ENCODE peak calls at places on chromosomes 5 and 9, in six cellular contexts. N, I, Y, J, R and Q are unnamed samples.

GRCh38 chr5:108255468-108255867 is 126.4 kb downstream of the FBXL17 start:
- DNase-seq in N (no peak), I (no peak), Y (no peak), J (no peak), R (no peak), Q (no peak)

GRCh38 chr9:4510546-4511322 is 20.5 kb downstream of the SLC1A1 start:
- DNase-seq in N (no peak), I (no peak), Y (no peak), J (no peak), R (no peak), Q (no peak)

GRCh38 chr9:7123743-7124142 is 366.0 kb downstream of the KDM4C start:
- DNase-seq in N (no peak), I (peak; percentile 26), Y (no peak), J (no peak), R (no peak), Q (no peak)

GRCh38 chr9:136769710-136770191 is 5.4 kb upstream of the LCN15 start:
- DNase-seq in N (peak; percentile 90), I (peak; percentile 50), Y (no peak), J (no peak), R (peak; percentile 96), Q (peak; percentile 67)

GRCh38 chr5:41747291-41747690 is 122.9 kb downstream of the OXCT1 start:
- DNase-seq in N (no peak), I (peak; percentile 35), Y (peak; percentile 67), J (peak; percentile 71), R (peak; percentile 11), Q (no peak)

GRCh38 chr9:134984372-134985240 is 66.9 kb upstream of the FCN1 start:
- DNase-seq in N (no peak), I (no peak), Y (no peak), J (no peak), R (peak; percentile 53), Q (no peak)

GRCh38 chr9:101018391-101018990 is 10.0 kb upstream of the PLPPR1 start:
- DNase-seq in N (no peak), I (no peak), Y (no peak), J (no peak), R (no peak), Q (no peak)

GRCh38 chr5:128081111-128081865 is 2.3 kb upstream of the SLC12A2 start:
- DNase-seq in N (no peak), I (peak; percentile 65), Y (no peak), J (no peak), R (peak; percentile 19), Q (no peak)

GRCh38 chr5:139458580-139459407 is 3.7 kb downstream of the ECSCR start:
- DNase-seq in N (no peak), I (peak; percentile 94), Y (peak; percentile 86), J (peak; percentile 88), R (no peak), Q (no peak)

GRCh38 chr5:146510528-146510927 is 5.5 kb downstream of the GPR151 start:
- DNase-seq in N (no peak), I (peak; percentile 70), Y (peak; percentile 3), J (peak; percentile 53), R (no peak), Q (no peak)

GRCh38 chr9:130607640-130608420 is 28.5 kb downstream of the FUBP3 start:
- DNase-seq in N (no peak), I (peak; percentile 56), Y (peak; percentile 35), J (peak; percentile 67), R (no peak), Q (no peak)

GRCh38 chr5:172450861-172451695 is 3.2 kb downstream of the SH3PXD2B start:
- DNase-seq in N (peak; percentile 83), I (peak; percentile 70), Y (no peak), J (no peak), R (peak; percentile 64), Q (peak; percentile 75)

GRCh38 chr9:17731308-17731707 is 152.4 kb downstream of the SH3GL2 start:
- DNase-seq in N (no peak), I (no peak), Y (no peak), J (no peak), R (no peak), Q (no peak)

GRCh38 chr9:111067472-111067871 is 29.2 kb upstream of the LPAR1 start:
- DNase-seq in N (no peak), I (peak; percentile 52), Y (no peak), J (no peak), R (peak; percentile 41), Q (no peak)

GRCh38 chr9:128155736-128156500 is 4.1 kb upstream of the BBLN start:
- DNase-seq in N (no peak), I (no peak), Y (no peak), J (no peak), R (no peak), Q (no peak)

GRCh38 chr9:121640076-121640475 is 11.4 kb upstream of the DAB2IP start:
- DNase-seq in N (peak; percentile 81), I (peak; percentile 40), Y (no peak), J (peak; percentile 17), R (peak; percentile 75), Q (peak; percentile 73)

GRCh38 chr9:22010881-22011625 is 1.9 kb upstream of the CDKN2B start:
- DNase-seq in N (peak; percentile 87), I (peak; percentile 56), Y (no peak), J (peak; percentile 47), R (no peak), Q (peak; percentile 67)

GRCh38 chr9:34628656-34629491 is at the start of gene ARID3C:
- DNase-seq in N (peak; percentile 69), I (peak; percentile 72), Y (no peak), J (no peak), R (peak; percentile 84), Q (no peak)

GRCh38 chr9:4077499-4078102 is 222.3 kb downstream of the GLIS3 start:
- DNase-seq in N (peak; percentile 86), I (peak; percentile 88), Y (peak; percentile 61), J (peak; percentile 70), R (peak; percentile 15), Q (peak; percentile 78)

GRCh38 chr5:130032807-130033206 is 128.5 kb downstream of the CHSY3 start:
- DNase-seq in N (no peak), I (no peak), Y (no peak), J (no peak), R (no peak), Q (no peak)

GRCh38 chr9:1837453-1838084 is 177.6 kb upstream of the SMARCA2 start:
- DNase-seq in N (peak; percentile 90), I (peak; percentile 40), Y (no peak), J (peak; percentile 1), R (peak; percentile 36), Q (peak; percentile 84)

GRCh38 chr5:167303582-167303981 is 987.9 kb upstream of the WWC1 start:
- DNase-seq in N (no peak), I (no peak), Y (no peak), J (no peak), R (no peak), Q (peak; percentile 40)

DNA sequence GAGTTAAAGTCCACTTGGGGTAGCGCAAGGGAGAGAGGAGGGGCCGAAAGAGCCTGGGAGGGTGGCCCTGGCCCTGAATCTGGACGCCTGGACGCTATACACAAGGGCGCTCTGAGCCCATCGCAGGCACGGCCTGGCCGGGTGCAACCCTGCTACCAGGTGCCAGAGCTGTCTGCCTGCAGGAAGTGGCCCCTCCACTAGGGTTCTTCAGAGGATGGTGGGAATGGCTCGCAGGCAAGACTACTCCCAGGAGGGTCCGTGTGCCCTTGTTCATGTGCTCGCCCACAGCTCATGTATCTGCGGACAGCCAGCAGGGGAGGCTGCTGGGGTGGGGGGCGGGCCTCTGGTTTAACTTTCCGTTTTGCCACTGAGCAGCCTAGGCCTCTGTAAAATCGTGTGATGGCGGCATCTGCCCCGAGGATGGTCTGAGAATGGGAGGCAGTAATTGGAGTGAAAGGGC is 1.4 kb upstream of the NKD2 start:
- DNase-seq in N (peak; percentile 41), I (no peak), Y (no peak), J (no peak), R (no peak), Q (no peak)
- H3K4me2 ChIP-seq in N (no peak overlapping the region), I (no peak overlapping the region), Y (no peak overlapping the region), J (no peak overlapping the region), R (no peak overlapping the region), Q (no peak overlapping the region)

DNA sequence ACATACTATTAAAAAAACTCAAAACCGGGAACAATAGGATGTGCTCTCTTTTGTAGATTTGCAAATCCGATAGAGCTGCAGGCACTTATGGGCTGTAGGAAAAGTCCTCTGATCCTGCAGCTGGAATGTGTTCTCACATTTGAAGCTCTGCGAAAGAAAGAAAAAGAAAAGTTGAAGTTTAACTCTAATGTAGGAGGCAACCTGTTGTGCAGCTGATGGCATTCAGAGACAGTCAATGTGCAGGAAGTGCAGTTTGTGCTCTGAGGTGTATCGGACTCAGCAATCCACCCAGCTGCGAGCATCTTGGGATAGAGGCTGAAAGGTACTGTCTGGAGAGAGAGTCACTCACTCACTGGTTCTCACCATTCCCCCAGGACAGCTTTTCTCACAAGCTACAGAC is 339.2 kb downstream of the AGTPBP1 start:
- DNase-seq in N (no peak), I (no peak), Y (no peak), J (no peak), R (no peak), Q (peak; percentile 46)
- H3K4me1 ChIP-seq in N (peaks cover 9% of the 10 kb centered on the region), I (no peaks in the 10 kb centered on the region), Y (peaks cover 13% of the 10 kb centered on the region), J (no peaks in the 10 kb centered on the region), R (peaks cover 17% of the 10 kb centered on the region), Q (peaks cover 4% of the 10 kb centered on the region)

DNA sequence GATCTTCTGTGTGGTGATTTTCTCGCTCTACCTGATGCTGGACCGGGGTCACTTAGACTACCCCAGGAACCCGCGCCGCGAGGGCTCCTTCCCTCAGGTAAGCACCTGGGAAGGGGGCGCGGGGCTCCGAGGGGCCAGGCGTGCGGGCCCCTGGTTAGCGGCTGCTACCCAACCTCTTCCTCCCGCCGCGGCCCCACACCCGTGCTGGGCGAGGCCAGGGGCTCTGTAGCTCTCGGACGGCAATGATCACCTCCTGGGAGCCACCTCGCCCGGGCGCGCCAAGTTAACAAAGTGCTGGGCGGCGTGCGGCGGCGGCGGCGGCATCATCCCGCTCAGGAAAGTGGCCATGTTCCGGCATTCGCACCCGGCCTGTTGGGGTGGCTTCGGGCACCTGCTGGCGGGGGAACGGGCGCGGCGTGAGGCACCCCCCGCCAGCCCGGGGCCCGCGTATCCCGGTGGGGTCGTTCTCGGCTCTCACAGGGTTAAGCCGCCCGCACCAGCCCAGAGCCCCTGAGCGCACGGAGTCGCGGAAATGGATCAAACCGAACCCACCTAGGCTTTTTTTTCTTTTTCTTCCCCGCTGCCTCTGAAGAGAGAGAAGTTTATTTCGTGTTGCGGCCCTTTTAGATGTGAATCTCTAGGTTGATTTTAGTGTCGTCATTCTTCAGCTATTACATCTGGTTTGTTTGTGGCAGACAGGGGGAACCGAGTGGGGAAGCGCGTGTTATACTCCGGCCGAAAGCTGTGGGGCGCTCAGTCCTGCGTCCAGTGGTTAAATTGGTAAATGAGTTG is 925 bp downstream of the MAN2A1 start:
- DNase-seq in N (peak; percentile 61), I (peak; percentile 92), Y (peak; percentile 75), J (peak; percentile 83), R (peak; percentile 68), Q (peak; percentile 76)
- H3K4me2 ChIP-seq in N (peak overlapping the region; percentile 95), I (peak overlapping the region; percentile 97), Y (peak overlapping the region; percentile 81), J (peak overlapping the region; percentile 85), R (peak overlapping the region; percentile 90), Q (peak overlapping the region; percentile 35)

GRCh38 chr5:113218200-113218599 is 216.6 kb downstream of the TSSK1B start:
- DNase-seq in N (peak; percentile 48), I (no peak), Y (no peak), J (no peak), R (no peak), Q (no peak)

GRCh38 chr5:113214606-113215323 is 220.0 kb downstream of the TSSK1B start:
- DNase-seq in N (no peak), I (no peak), Y (no peak), J (no peak), R (no peak), Q (peak; percentile 65)

GRCh38 chr5:113215401-113216060 is 219.3 kb downstream of the TSSK1B start:
- DNase-seq in N (no peak), I (peak; percentile 54), Y (peak; percentile 55), J (peak; percentile 74), R (no peak), Q (peak; percentile 74)

GRCh38 chr5:113217619-113218184 is 217.1 kb downstream of the TSSK1B start:
- DNase-seq in N (no peak), I (no peak), Y (no peak), J (no peak), R (no peak), Q (no peak)

GRCh38 chr5:113216545-113216944 is 218.2 kb downstream of the TSSK1B start:
- DNase-seq in N (no peak), I (no peak), Y (no peak), J (no peak), R (no peak), Q (no peak)
- H3K4me1 ChIP-seq in N (peaks cover 63% of the 10 kb centered on the region), I (peaks cover 12% of the 10 kb centered on the region), Y (peaks cover 31% of the 10 kb centered on the region), J (peaks cover 21% of the 10 kb centered on the region), R (peaks cover 37% of the 10 kb centered on the region), Q (peaks cover 36% of the 10 kb centered on the region)